ENCODE peak calls at places on chromosome 13, in nine cellular contexts. One of them, this sample, is unnamed.

GRCh38 chr13:41499452-41499851 is 42.1 kb downstream of the RGCC start:
- DNase-seq in stimulated activated CD4-positive, alpha-beta T cell treated with anti-CD3 and anti-CD28 coated beads, Interleukin-2, amount 100 ng/mL, for 24 hours: no peak
- DNase-seq in NCI-H526 treated with DMSO at 0.1 percent for 48 hours: no peak
- DNase-seq in osteocyte: no peak
- DNase-seq in A172: no peak
- DNase-seq in stromal cell of bone marrow: no peak
- DNase-seq in stomach: no peak
- DNase-seq in SK-N-DZ: no peak
- DNase-seq in lung microvascular endothelial cell: no peak
- DNase-seq in this sample: no peak

GRCh38 chr13:111423168-111423785 is 102.8 kb downstream of the TEX29 start:
- DNase-seq in stromal cell of bone marrow: no peak
- DNase-seq in NCI-H526 treated with DMSO at 0.1 percent for 48 hours: peak
- DNase-seq in A172: peak
- DNase-seq in SK-N-DZ: no peak
- DNase-seq in osteocyte: no peak
- DNase-seq in lung microvascular endothelial cell: no peak
- DNase-seq in stimulated activated CD4-positive, alpha-beta T cell treated with anti-CD3 and anti-CD28 coated beads, Interleukin-2, amount 100 ng/mL, for 24 hours: no peak
- DNase-seq in stomach: no peak
- DNase-seq in this sample: no peak

GRCh38 chr13:63435668-63436275 is 2020.1 kb upstream of the PCDH20 start:
- DNase-seq in NCI-H526 treated with DMSO at 0.1 percent for 48 hours: no peak
- DNase-seq in SK-N-DZ: no peak
- DNase-seq in stomach: no peak
- DNase-seq in stromal cell of bone marrow: peak
- DNase-seq in stimulated activated CD4-positive, alpha-beta T cell treated with anti-CD3 and anti-CD28 coated beads, Interleukin-2, amount 100 ng/mL, for 24 hours: no peak
- DNase-seq in osteocyte: no peak
- DNase-seq in A172: peak
- DNase-seq in lung microvascular endothelial cell: no peak
- DNase-seq in this sample: no peak

GRCh38 chr13:95858286-95859075 is 181.5 kb downstream of the DNAJC3 start:
- DNase-seq in osteocyte: no peak
- DNase-seq in stromal cell of bone marrow: peak
- DNase-seq in stomach: no peak
- DNase-seq in A172: no peak
- DNase-seq in NCI-H526 treated with DMSO at 0.1 percent for 48 hours: no peak
- DNase-seq in lung microvascular endothelial cell: peak
- DNase-seq in stimulated activated CD4-positive, alpha-beta T cell treated with anti-CD3 and anti-CD28 coated beads, Interleukin-2, amount 100 ng/mL, for 24 hours: no peak
- DNase-seq in SK-N-DZ: no peak
- DNase-seq in this sample: no peak

GRCh38 chr13:33180009-33180804 is 105.3 kb downstream of the STARD13 start:
- DNase-seq in SK-N-DZ: no peak
- DNase-seq in stimulated activated CD4-positive, alpha-beta T cell treated with anti-CD3 and anti-CD28 coated beads, Interleukin-2, amount 100 ng/mL, for 24 hours: no peak
- DNase-seq in A172: no peak
- DNase-seq in stomach: no peak
- DNase-seq in lung microvascular endothelial cell: no peak
- DNase-seq in stromal cell of bone marrow: no peak
- DNase-seq in NCI-H526 treated with DMSO at 0.1 percent for 48 hours: no peak
- DNase-seq in osteocyte: no peak
- DNase-seq in this sample: no peak

GRCh38 chr13:21745307-21745706 is 74.4 kb downstream of the FGF9 start:
- DNase-seq in NCI-H526 treated with DMSO at 0.1 percent for 48 hours: no peak
- DNase-seq in lung microvascular endothelial cell: no peak
- DNase-seq in stromal cell of bone marrow: no peak
- DNase-seq in stomach: no peak
- DNase-seq in stimulated activated CD4-positive, alpha-beta T cell treated with anti-CD3 and anti-CD28 coated beads, Interleukin-2, amount 100 ng/mL, for 24 hours: no peak
- DNase-seq in osteocyte: no peak
- DNase-seq in A172: no peak
- DNase-seq in SK-N-DZ: no peak
- DNase-seq in this sample: no peak

GRCh38 chr13:97810152-97810551 is 143.3 kb upstream of the IPO5 start:
- DNase-seq in NCI-H526 treated with DMSO at 0.1 percent for 48 hours: peak
- DNase-seq in stomach: no peak
- DNase-seq in SK-N-DZ: no peak
- DNase-seq in osteocyte: no peak
- DNase-seq in stromal cell of bone marrow: no peak
- DNase-seq in lung microvascular endothelial cell: peak
- DNase-seq in stimulated activated CD4-positive, alpha-beta T cell treated with anti-CD3 and anti-CD28 coated beads, Interleukin-2, amount 100 ng/mL, for 24 hours: no peak
- DNase-seq in A172: peak
- DNase-seq in this sample: no peak

GRCh38 chr13:44426461-44426860 is 52.8 kb downstream of the SERP2 start:
- DNase-seq in lung microvascular endothelial cell: no peak
- DNase-seq in stomach: no peak
- DNase-seq in osteocyte: no peak
- DNase-seq in SK-N-DZ: no peak
- DNase-seq in A172: no peak
- DNase-seq in stimulated activated CD4-positive, alpha-beta T cell treated with anti-CD3 and anti-CD28 coated beads, Interleukin-2, amount 100 ng/mL, for 24 hours: no peak
- DNase-seq in NCI-H526 treated with DMSO at 0.1 percent for 48 hours: no peak
- DNase-seq in stromal cell of bone marrow: no peak
- DNase-seq in this sample: peak

GRCh38 chr13:113730145-113730750 is 28.8 kb upstream of the TMEM255B start:
- DNase-seq in NCI-H526 treated with DMSO at 0.1 percent for 48 hours: no peak
- DNase-seq in A172: no peak
- DNase-seq in stimulated activated CD4-positive, alpha-beta T cell treated with anti-CD3 and anti-CD28 coated beads, Interleukin-2, amount 100 ng/mL, for 24 hours: no peak
- DNase-seq in SK-N-DZ: no peak
- DNase-seq in stomach: no peak
- DNase-seq in stromal cell of bone marrow: no peak
- DNase-seq in osteocyte: no peak
- DNase-seq in lung microvascular endothelial cell: no peak
- DNase-seq in this sample: no peak

GRCh38 chr13:94419304-94419943 is 60.1 kb downstream of the DCT start:
- DNase-seq in stimulated activated CD4-positive, alpha-beta T cell treated with anti-CD3 and anti-CD28 coated beads, Interleukin-2, amount 100 ng/mL, for 24 hours: peak
- DNase-seq in lung microvascular endothelial cell: peak
- DNase-seq in osteocyte: no peak
- DNase-seq in SK-N-DZ: no peak
- DNase-seq in stromal cell of bone marrow: peak
- DNase-seq in A172: peak
- DNase-seq in stomach: no peak
- DNase-seq in NCI-H526 treated with DMSO at 0.1 percent for 48 hours: no peak
- DNase-seq in this sample: no peak

GRCh38 chr13:26786651-26787295 is 26.2 kb upstream of the GPR12 start:
- DNase-seq in stromal cell of bone marrow: no peak
- DNase-seq in A172: no peak
- DNase-seq in NCI-H526 treated with DMSO at 0.1 percent for 48 hours: no peak
- DNase-seq in SK-N-DZ: no peak
- DNase-seq in stomach: no peak
- DNase-seq in lung microvascular endothelial cell: no peak
- DNase-seq in stimulated activated CD4-positive, alpha-beta T cell treated with anti-CD3 and anti-CD28 coated beads, Interleukin-2, amount 100 ng/mL, for 24 hours: no peak
- DNase-seq in osteocyte: no peak
- DNase-seq in this sample: no peak

GRCh38 chr13:97339019-97339988 is 94.7 kb upstream of the RAP2A start:
- DNase-seq in stromal cell of bone marrow: peak
- DNase-seq in stimulated activated CD4-positive, alpha-beta T cell treated with anti-CD3 and anti-CD28 coated beads, Interleukin-2, amount 100 ng/mL, for 24 hours: no peak
- DNase-seq in SK-N-DZ: peak
- DNase-seq in stomach: peak
- DNase-seq in lung microvascular endothelial cell: peak
- DNase-seq in A172: peak
- DNase-seq in NCI-H526 treated with DMSO at 0.1 percent for 48 hours: no peak
- DNase-seq in osteocyte: no peak
- DNase-seq in this sample: no peak

GRCh38 chr13:33279898-33280549 is 5.5 kb downstream of the STARD13 start:
- DNase-seq in stomach: no peak
- DNase-seq in stimulated activated CD4-positive, alpha-beta T cell treated with anti-CD3 and anti-CD28 coated beads, Interleukin-2, amount 100 ng/mL, for 24 hours: no peak
- DNase-seq in NCI-H526 treated with DMSO at 0.1 percent for 48 hours: no peak
- DNase-seq in stromal cell of bone marrow: peak
- DNase-seq in SK-N-DZ: no peak
- DNase-seq in A172: peak
- DNase-seq in osteocyte: no peak
- DNase-seq in lung microvascular endothelial cell: peak
- DNase-seq in this sample: no peak

GRCh38 chr13:63351081-63351480 is 1935.4 kb upstream of the PCDH20 start:
- DNase-seq in SK-N-DZ: no peak
- DNase-seq in NCI-H526 treated with DMSO at 0.1 percent for 48 hours: no peak
- DNase-seq in A172: no peak
- DNase-seq in stomach: no peak
- DNase-seq in lung microvascular endothelial cell: no peak
- DNase-seq in stromal cell of bone marrow: peak
- DNase-seq in stimulated activated CD4-positive, alpha-beta T cell treated with anti-CD3 and anti-CD28 coated beads, Interleukin-2, amount 100 ng/mL, for 24 hours: no peak
- DNase-seq in osteocyte: no peak
- DNase-seq in this sample: no peak

GRCh38 chr13:36353001-36353400 is 6.8 kb upstream of the SPART start:
- DNase-seq in SK-N-DZ: no peak
- DNase-seq in stomach: no peak
- DNase-seq in osteocyte: no peak
- DNase-seq in stromal cell of bone marrow: no peak
- DNase-seq in stimulated activated CD4-positive, alpha-beta T cell treated with anti-CD3 and anti-CD28 coated beads, Interleukin-2, amount 100 ng/mL, for 24 hours: no peak
- DNase-seq in NCI-H526 treated with DMSO at 0.1 percent for 48 hours: no peak
- DNase-seq in A172: no peak
- DNase-seq in lung microvascular endothelial cell: no peak
- DNase-seq in this sample: no peak

GRCh38 chr13:50529154-50529882 is 314.2 kb downstream of the DLEU7 start:
- DNase-seq in SK-N-DZ: no peak
- DNase-seq in osteocyte: no peak
- DNase-seq in stomach: peak
- DNase-seq in NCI-H526 treated with DMSO at 0.1 percent for 48 hours: peak
- DNase-seq in A172: peak
- DNase-seq in lung microvascular endothelial cell: peak
- DNase-seq in stimulated activated CD4-positive, alpha-beta T cell treated with anti-CD3 and anti-CD28 coated beads, Interleukin-2, amount 100 ng/mL, for 24 hours: no peak
- DNase-seq in stromal cell of bone marrow: peak
- DNase-seq in this sample: no peak

GRCh38 chr13:107867701-107868661 is 347.4 kb downstream of the LIG4 start:
- DNase-seq in stromal cell of bone marrow: no peak
- DNase-seq in A172: no peak
- DNase-seq in NCI-H526 treated with DMSO at 0.1 percent for 48 hours: no peak
- DNase-seq in stimulated activated CD4-positive, alpha-beta T cell treated with anti-CD3 and anti-CD28 coated beads, Interleukin-2, amount 100 ng/mL, for 24 hours: peak
- DNase-seq in SK-N-DZ: peak
- DNase-seq in osteocyte: peak
- DNase-seq in stomach: peak
- DNase-seq in lung microvascular endothelial cell: peak
- DNase-seq in this sample: no peak

GRCh38 chr13:54241719-54242118 is 1213.1 kb downstream of the OLFM4 start:
- DNase-seq in A172: no peak
- DNase-seq in NCI-H526 treated with DMSO at 0.1 percent for 48 hours: no peak
- DNase-seq in stimulated activated CD4-positive, alpha-beta T cell treated with anti-CD3 and anti-CD28 coated beads, Interleukin-2, amount 100 ng/mL, for 24 hours: no peak
- DNase-seq in osteocyte: no peak
- DNase-seq in lung microvascular endothelial cell: peak
- DNase-seq in stomach: no peak
- DNase-seq in stromal cell of bone marrow: no peak
- DNase-seq in SK-N-DZ: peak
- DNase-seq in this sample: no peak

GRCh38 chr13:80082396-80083096 is 258.4 kb downstream of the SPRY2 start:
- DNase-seq in NCI-H526 treated with DMSO at 0.1 percent for 48 hours: no peak
- DNase-seq in stimulated activated CD4-positive, alpha-beta T cell treated with anti-CD3 and anti-CD28 coated beads, Interleukin-2, amount 100 ng/mL, for 24 hours: no peak
- DNase-seq in osteocyte: no peak
- DNase-seq in lung microvascular endothelial cell: peak
- DNase-seq in SK-N-DZ: no peak
- DNase-seq in stomach: no peak
- DNase-seq in A172: no peak
- DNase-seq in stromal cell of bone marrow: peak
- DNase-seq in this sample: no peak

GRCh38 chr13:33740134-33740538 is 77.8 kb upstream of the RFC3 start:
- DNase-seq in stomach: no peak
- DNase-seq in stimulated activated CD4-positive, alpha-beta T cell treated with anti-CD3 and anti-CD28 coated beads, Interleukin-2, amount 100 ng/mL, for 24 hours: no peak
- DNase-seq in NCI-H526 treated with DMSO at 0.1 percent for 48 hours: no peak
- DNase-seq in A172: peak
- DNase-seq in osteocyte: no peak
- DNase-seq in stromal cell of bone marrow: peak
- DNase-seq in SK-N-DZ: no peak
- DNase-seq in lung microvascular endothelial cell: peak
- DNase-seq in this sample: no peak

GRCh38 chr13:59710995-59711701 is 452.6 kb downstream of the DIAPH3 start:
- DNase-seq in stromal cell of bone marrow: no peak
- DNase-seq in osteocyte: no peak
- DNase-seq in SK-N-DZ: no peak
- DNase-seq in NCI-H526 treated with DMSO at 0.1 percent for 48 hours: no peak
- DNase-seq in A172: no peak
- DNase-seq in stimulated activated CD4-positive, alpha-beta T cell treated with anti-CD3 and anti-CD28 coated beads, Interleukin-2, amount 100 ng/mL, for 24 hours: no peak
- DNase-seq in lung microvascular endothelial cell: no peak
- DNase-seq in stomach: no peak
- DNase-seq in this sample: no peak

GRCh38 chr13:43583331-43583730 is 203.4 kb downstream of the ENOX1 start:
- DNase-seq in stimulated activated CD4-positive, alpha-beta T cell treated with anti-CD3 and anti-CD28 coated beads, Interleukin-2, amount 100 ng/mL, for 24 hours: no peak
- DNase-seq in A172: no peak
- DNase-seq in lung microvascular endothelial cell: no peak
- DNase-seq in stromal cell of bone marrow: no peak
- DNase-seq in stomach: no peak
- DNase-seq in SK-N-DZ: no peak
- DNase-seq in osteocyte: no peak
- DNase-seq in NCI-H526 treated with DMSO at 0.1 percent for 48 hours: no peak
- DNase-seq in this sample: no peak

GRCh38 chr13:65287405-65287804 is 1942.7 kb downstream of the PCDH9 start:
- DNase-seq in stomach: no peak
- DNase-seq in NCI-H526 treated with DMSO at 0.1 percent for 48 hours: no peak
- DNase-seq in osteocyte: no peak
- DNase-seq in stimulated activated CD4-positive, alpha-beta T cell treated with anti-CD3 and anti-CD28 coated beads, Interleukin-2, amount 100 ng/mL, for 24 hours: no peak
- DNase-seq in stromal cell of bone marrow: no peak
- DNase-seq in lung microvascular endothelial cell: no peak
- DNase-seq in A172: no peak
- DNase-seq in SK-N-DZ: no peak
- DNase-seq in this sample: no peak

GRCh38 chr13:92954746-92955145 is 271.9 kb upstream of the GPC6 start:
- DNase-seq in lung microvascular endothelial cell: no peak
- DNase-seq in osteocyte: no peak
- DNase-seq in stomach: no peak
- DNase-seq in NCI-H526 treated with DMSO at 0.1 percent for 48 hours: no peak
- DNase-seq in SK-N-DZ: no peak
- DNase-seq in stimulated activated CD4-positive, alpha-beta T cell treated with anti-CD3 and anti-CD28 coated beads, Interleukin-2, amount 100 ng/mL, for 24 hours: no peak
- DNase-seq in A172: no peak
- DNase-seq in stromal cell of bone marrow: no peak
- DNase-seq in this sample: no peak

This sample was measured in vagina.